ENCODE peak calls at places on chromosomes 11 and 22, in five cellular contexts. G, U, N, P and B are unnamed samples.

GRCh38 chr11:94153320-94153719 is 24.7 kb downstream of the PANX1 start:
- DNase-seq in G (no peak), U (no peak), N (peak; percentile 46), P (no peak), B (peak; percentile 45)

GRCh38 chr11:95154514-95154913 is 64.9 kb downstream of the ENDOD1 start:
- DNase-seq in G (peak; percentile 77), U (peak; percentile 52), N (peak; percentile 71), P (no peak), B (no peak)

GRCh38 chr11:130166457-130166784 is 6.8 kb downstream of the ST14 start:
- DNase-seq in G (peak; percentile 67), U (no peak), N (peak; percentile 80), P (no peak), B (no peak)

GRCh38 chr11:122115520-122116343 is at the start of gene BLID:
- DNase-seq in G (no peak), U (peak; percentile 70), N (peak; percentile 57), P (peak; percentile 30), B (no peak)

GRCh38 chr11:2804189-2804588 is 81.4 kb downstream of the CDKN1C start:
- DNase-seq in G (no peak), U (no peak), N (no peak), P (peak; percentile 6), B (peak; percentile 5)

GRCh38 chr22:39234867-39235687 is 9.7 kb downstream of the PDGFB start:
- DNase-seq in G (no peak), U (peak; percentile 78), N (no peak), P (peak; percentile 83), B (no peak)

GRCh38 chr11:9758676-9759518 is 95.0 kb downstream of the SWAP70 start:
- DNase-seq in G (peak; percentile 88), U (peak; percentile 71), N (peak; percentile 90), P (peak; percentile 90), B (peak; percentile 79)

GRCh38 chr22:44616882-44617655 is 84.9 kb upstream of the PRR5 start:
- DNase-seq in G (no peak), U (no peak), N (no peak), P (peak; percentile 36), B (no peak)

GRCh38 chr11:130464289-130464812 is 15.9 kb downstream of the ADAMTS15 start:
- DNase-seq in G (no peak), U (no peak), N (no peak), P (no peak), B (no peak)

GRCh38 chr11:33633251-33634003 is 67.2 kb downstream of the C11orf91 start:
- DNase-seq in G (no peak), U (no peak), N (peak; percentile 76), P (no peak), B (no peak)

GRCh38 chr11:79503028-79503427 is 62.2 kb upstream of the TENM4 start:
- DNase-seq in G (no peak), U (no peak), N (no peak), P (peak; percentile 55), B (no peak)

GRCh38 chr11:72460091-72460647 is 25.8 kb upstream of the CLPB start:
- DNase-seq in G (no peak), U (no peak), N (no peak), P (no peak), B (no peak)

GRCh38 chr22:41668971-41669911 is 19.4 kb downstream of the SNU13 start:
- DNase-seq in G (no peak), U (no peak), N (no peak), P (no peak), B (no peak)

GRCh38 chr11:8649361-8649760 is 33.1 kb downstream of the TRIM66 start:
- DNase-seq in G (no peak), U (no peak), N (no peak), P (no peak), B (no peak)

GRCh38 chr11:73308003-73308962 is at the start of gene ARHGEF17:
- DNase-seq in G (peak; percentile 72), U (peak; percentile 74), N (peak; percentile 89), P (peak; percentile 78), B (peak; percentile 67)

GRCh38 chr11:40306938-40307548 is 1152.4 kb downstream of the LRRC4C start:
- DNase-seq in G (no peak), U (no peak), N (peak; percentile 66), P (no peak), B (no peak)

GRCh38 chr22:32020117-32020516 is 22.9 kb upstream of the SLC5A1 start:
- DNase-seq in G (no peak), U (no peak), N (peak; percentile 42), P (no peak), B (no peak)

GRCh38 chr11:61963282-61964057 is 4.0 kb downstream of the FTH1 start:
- DNase-seq in G (no peak), U (no peak), N (no peak), P (no peak), B (peak; percentile 20)

GRCh38 chr11:60719406-60719805 is 5.1 kb upstream of the MS4A18 start:
- DNase-seq in G (no peak), U (peak; percentile 37), N (peak; percentile 47), P (no peak), B (no peak)

GRCh38 chr11:86160546-86161149 is 83.9 kb upstream of the EED start:
- DNase-seq in G (no peak), U (no peak), N (no peak), P (no peak), B (no peak)

GRCh38 chr11:80595011-80595410 is 1154.2 kb upstream of the TENM4 start:
- DNase-seq in G (no peak), U (no peak), N (peak; percentile 48), P (no peak), B (no peak)

GRCh38 chr11:74154621-74155281 is 16.1 kb downstream of the C2CD3 start:
- DNase-seq in G (no peak), U (no peak), N (no peak), P (no peak), B (no peak)

GRCh38 chr11:20388096-20389055 is 860 bp downstream of the PRMT3 start:
- DNase-seq in G (peak; percentile 22), U (no peak), N (no peak), P (no peak), B (no peak)

GRCh38 chr11:45651841-45652745 is 13.3 kb downstream of the CHST1 start:
- DNase-seq in G (no peak), U (no peak), N (no peak), P (no peak), B (no peak)

GRCh38 chr11:134359646-134360045 is 27.9 kb downstream of the GLB1L2 start:
- DNase-seq in G (no peak), U (no peak), N (no peak), P (no peak), B (no peak)

GRCh38 chr11:8767466-8768142 is 85.0 kb downstream of the RPL27A start:
- DNase-seq in G (no peak), U (no peak), N (no peak), P (no peak), B (no peak)

GRCh38 chr22:45192701-45193187 is 29.0 kb downstream of the NUP50 start:
- DNase-seq in G (peak; percentile 28), U (no peak), N (no peak), P (no peak), B (no peak)

GRCh38 chr11:126949066-126949945 is 51.3 kb downstream of the KIRREL3 start:
- DNase-seq in G (no peak), U (no peak), N (no peak), P (no peak), B (no peak)

GRCh38 chr22:49775191-49776052 is 52.3 kb downstream of the BRD1 start:
- DNase-seq in G (no peak), U (no peak), N (no peak), P (no peak), B (no peak)

GRCh38 chr11:110425751-110426545 is 3.8 kb upstream of the FDX1 start:
- DNase-seq in G (no peak), U (no peak), N (no peak), P (no peak), B (no peak)

GRCh38 chr11:6611092-6612007 is 666 bp downstream of the TAF10 start:
- DNase-seq in G (peak; percentile 26), U (no peak), N (no peak), P (peak; percentile 48), B (peak; percentile 69)

GRCh38 chr11:77093987-77094840 is 8.4 kb upstream of the OMP start:
- DNase-seq in G (no peak), U (no peak), N (no peak), P (no peak), B (peak; percentile 16)

GRCh38 chr11:46236918-46237247 is 40.6 kb upstream of the CREB3L1 start:
- DNase-seq in G (no peak), U (no peak), N (no peak), P (no peak), B (no peak)

GRCh38 chr11:48002565-48002964 is 22.2 kb downstream of the PTPRJ start:
- DNase-seq in G (no peak), U (no peak), N (no peak), P (no peak), B (no peak)

GRCh38 chr11:95767498-95767897 is 22.1 kb downstream of the FAM76B start:
- DNase-seq in G (no peak), U (no peak), N (no peak), P (no peak), B (no peak)

GRCh38 chr22:37517826-37518450 is 1.3 kb downstream of the CARD10 start:
- DNase-seq in G (no peak), U (no peak), N (no peak), P (no peak), B (no peak)
- H3K4me3 ChIP-seq in G (no peak overlapping the region), U (peak overlapping the region; percentile 52), N (peak overlapping the region; percentile 82), P (peak overlapping the region; percentile 77), B (peak overlapping the region; percentile 54)

GRCh38 chr22:20926243-20926642 is 9.0 kb downstream of the CRKL start:
- DNase-seq in G (no peak), U (no peak), N (no peak), P (no peak), B (no peak)

GRCh38 chr22:20919718-20920117 is 2.5 kb downstream of the CRKL start:
- DNase-seq in G (no peak), U (no peak), N (no peak), P (no peak), B (no peak)

GRCh38 chr22:20920881-20921203 is 3.6 kb downstream of the CRKL start:
- DNase-seq in G (no peak), U (no peak), N (no peak), P (no peak), B (no peak)

GRCh38 chr22:20918663-20919220 is 1.5 kb downstream of the CRKL start:
- DNase-seq in G (no peak), U (no peak), N (peak; percentile 19), P (no peak), B (peak; percentile 66)

GRCh38 chr22:20922141-20922751 is 5.0 kb downstream of the CRKL start:
- DNase-seq in G (no peak), U (no peak), N (no peak), P (no peak), B (no peak)
- H3K4me3 ChIP-seq in G (no peak overlapping the region), U (no peak overlapping the region), N (no peak overlapping the region), P (no peak overlapping the region), B (no peak overlapping the region)

GRCh38 chr11:101974771-101975170 is 58.4 kb upstream of the ANGPTL5 start:
- DNase-seq in G (no peak), U (no peak), N (no peak), P (no peak), B (no peak)
- H3K4me3 ChIP-seq in G (no peak overlapping the region), U (no peak overlapping the region), N (no peak overlapping the region), P (no peak overlapping the region), B (no peak overlapping the region)

GRCh38 chr11:57427692-57428082 is 766 bp upstream of the SLC43A3 start:
- DNase-seq in G (no peak), U (peak; percentile 12), N (no peak), P (peak; percentile 69), B (peak; percentile 75)
- H3K4me3 ChIP-seq in G (no peak overlapping the region), U (no peak overlapping the region), N (no peak overlapping the region), P (peak overlapping the region; percentile 72), B (no peak overlapping the region)

GRCh38 chr11:1574256-1575242 is 2.5 kb upstream of the DUSP8 start:
- DNase-seq in G (peak; percentile 49), U (peak; percentile 46), N (peak; percentile 82), P (peak; percentile 58), B (peak; percentile 61)
- H3K4me3 ChIP-seq in G (peak overlapping the region; percentile 11), U (peak overlapping the region; percentile 17), N (peak overlapping the region; percentile 61), P (peak overlapping the region; percentile 79), B (peak overlapping the region; percentile 41)